ENCODE peak calls at places on chromosomes 1 and 21, in eight cellular contexts. A is CD8-positive, alpha-beta T cell; H is cardiac muscle cell; F is CD4-positive, alpha-beta T cell; K is uterus; M is prostate gland; T is CD4-positive, CD25-positive, alpha-beta regulatory T cell; C is mammary epithelial cell. E is an unnamed sample. For H3K27me3, the result is how much of the 10 kb centered on the place peaks cover.

GRCh38 chr1:19344372-19344810 is 32.3 kb downstream of the SLC66A1 start:
- DNase-seq in M (peak), A (peak), F (peak), T (peak), H (peak), C (no peak), K (peak), E (peak)

GRCh38 chr1:53593758-53594380 is 134.7 kb downstream of the DMRTB1 start:
- DNase-seq in F (no peak), A (no peak), T (no peak), K (no peak), M (no peak), H (peak), C (no peak), E (no peak)

GRCh38 chr1:239719642-239720258 is 333.4 kb downstream of the CHRM3 start:
- DNase-seq in F (no peak), H (no peak), A (no peak), T (peak), M (no peak), C (no peak), K (no peak), E (no peak)

GRCh38 chr1:148160048-148160395 is 7.9 kb upstream of the NBPF11 start:
- DNase-seq in T (no peak), M (no peak), A (no peak), H (no peak), C (no peak), K (no peak), F (no peak), E (no peak)

GRCh38 chr1:99119193-99119592 is 114.5 kb upstream of the PLPPR5 start:
- DNase-seq in K (no peak), F (no peak), C (no peak), H (no peak), A (no peak), M (no peak), T (no peak), E (no peak)

GRCh38 chr1:116268211-116268610 is 104.8 kb upstream of the ATP1A1 start:
- DNase-seq in T (peak), M (peak), C (peak), A (no peak), H (no peak), K (no peak), F (no peak), E (peak)

GRCh38 chr1:186055846-186056245 is 319.2 kb downstream of the TPR start:
- DNase-seq in K (no peak), F (no peak), C (no peak), H (no peak), A (no peak), T (no peak), M (no peak), E (no peak)

GRCh38 chr1:55568732-55569131 is 353.6 kb upstream of the USP24 start:
- DNase-seq in A (no peak), C (no peak), H (no peak), M (no peak), K (no peak), T (no peak), F (no peak), E (no peak)

GRCh38 chr1:25645641-25646400 is 29.2 kb downstream of the MAN1C1 start:
- DNase-seq in T (no peak), K (no peak), A (no peak), F (no peak), H (no peak), C (no peak), M (no peak), E (no peak)

GRCh38 chr1:29824478-29825273 is 588.4 kb downstream of the PTPRU start:
- DNase-seq in M (no peak), C (no peak), K (no peak), F (no peak), H (no peak), T (no peak), A (no peak), E (no peak)

GRCh38 chr1:33086384-33086850 is 5.5 kb downstream of the AZIN2 start:
- DNase-seq in T (peak), K (peak), F (peak), M (peak), C (peak), A (no peak), H (peak), E (peak)

GRCh38 chr1:156836892-156837291 is 20.2 kb upstream of the SH2D2A start:
- DNase-seq in M (no peak), T (no peak), F (no peak), K (no peak), H (no peak), A (no peak), C (no peak), E (no peak)

GRCh38 chr1:8970870-8971337 is 25.2 kb downstream of the CA6 start:
- DNase-seq in A (no peak), F (no peak), H (no peak), M (no peak), K (no peak), C (no peak), T (peak), E (no peak)

GRCh38 chr1:183753464-183753891 is 51.4 kb upstream of the RGL1 start:
- DNase-seq in M (no peak), H (no peak), F (no peak), T (no peak), C (peak), A (no peak), K (no peak), E (no peak)

GRCh38 chr1:41599912-41600311 is 115.4 kb upstream of the EDN2 start:
- DNase-seq in C (no peak), F (no peak), K (no peak), A (no peak), H (peak), M (no peak), T (no peak), E (peak)

GRCh38 chr1:103250441-103250861 is 142.1 kb upstream of the COL11A1 start:
- DNase-seq in A (no peak), T (no peak), F (no peak), C (no peak), K (no peak), H (no peak), M (no peak), E (peak)

GRCh38 chr1:7576946-7577657 is 194.0 kb upstream of the VAMP3 start:
- DNase-seq in F (no peak), C (no peak), T (no peak), A (no peak), H (peak), K (no peak), M (no peak), E (peak)

GRCh38 chr1:194600716-194601115 is 1414.3 kb upstream of the B3GALT2 start:
- DNase-seq in T (no peak), F (no peak), C (no peak), M (no peak), K (no peak), H (peak), A (no peak), E (no peak)

GRCh38 chr21:44905725-44906084 is 15.0 kb downstream of the ITGB2 start:
- DNase-seq in C (no peak), K (no peak), M (no peak), T (no peak), H (no peak), F (no peak), A (no peak), E (no peak)

GRCh38 chr1:94675373-94675772 is 133.8 kb upstream of the F3 start:
- DNase-seq in T (no peak), M (no peak), K (no peak), F (no peak), H (no peak), C (no peak), A (no peak), E (peak)

GRCh38 chr1:232978091-232978634 is 27.8 kb downstream of the NTPCR start:
- DNase-seq in K (no peak), T (peak), H (no peak), F (no peak), M (no peak), A (no peak), C (no peak), E (peak)

GRCh38 chr21:28903448-28903847 is 89.2 kb downstream of the LTN1 start:
- DNase-seq in A (no peak), M (no peak), C (no peak), H (no peak), K (no peak), T (no peak), F (no peak), E (no peak)

GRCh38 chr21:28904961-28905435 is 87.7 kb downstream of the LTN1 start:
- DNase-seq in K (no peak), A (no peak), M (no peak), T (no peak), F (no peak), H (no peak), C (no peak), E (no peak)

GRCh38 chr21:28908351-28908750 is 84.3 kb downstream of the LTN1 start:
- DNase-seq in A (no peak), T (no peak), M (no peak), C (no peak), F (no peak), K (no peak), H (no peak), E (no peak)

GRCh38 chr21:28906236-28906635 is 86.4 kb downstream of the LTN1 start:
- DNase-seq in H (no peak), A (no peak), F (no peak), K (no peak), C (no peak), T (no peak), M (no peak), E (no peak)

GRCh38 chr21:28906841-28907240 is 85.8 kb downstream of the LTN1 start:
- DNase-seq in F (no peak), M (no peak), K (no peak), T (no peak), C (no peak), A (no peak), H (no peak), E (no peak)
- H3K27me3 ChIP-seq in F (under half), M (under half), K (under half), T (under half), C (under half), A (under half), H (under half), E (under half)

GRCh38 chr1:38746966-38747600 is 112.5 kb downstream of the RRAGC start:
- DNase-seq in F (no peak), A (no peak), M (no peak), C (no peak), H (no peak), T (peak), K (no peak), E (no peak)

GRCh38 chr1:38746413-38746812 is 113.2 kb downstream of the RRAGC start:
- DNase-seq in T (no peak), A (no peak), K (no peak), C (no peak), F (no peak), H (no peak), M (no peak), E (no peak)

GRCh38 chr1:38745476-38746410 is 113.8 kb downstream of the RRAGC start:
- DNase-seq in F (no peak), K (no peak), T (peak), H (no peak), A (no peak), C (peak), M (no peak), E (no peak)

GRCh38 chr1:38743184-38743583 is 116.4 kb downstream of the RRAGC start:
- DNase-seq in A (no peak), M (no peak), T (no peak), K (no peak), H (no peak), F (no peak), C (no peak), E (no peak)

GRCh38 chr1:38744452-38745350 is 114.9 kb downstream of the RRAGC start:
- DNase-seq in T (no peak), H (no peak), M (no peak), F (no peak), A (no peak), C (no peak), K (no peak), E (no peak)
- H3K27me3 ChIP-seq in T (under half), H (under half), M (under half), F (under half), A (under half), C (under half), K (under half), E (under half)

GRCh38 chr1:118988186-118989005 is at the start of gene TBX15:
- DNase-seq in T (no peak), M (no peak), A (no peak), H (no peak), C (no peak), F (no peak), K (no peak), E (no peak)

GRCh38 chr1:118986291-118986838 is 1.8 kb downstream of the TBX15 start:
- DNase-seq in M (no peak), T (no peak), K (no peak), H (no peak), A (no peak), F (no peak), C (no peak), E (no peak)

GRCh38 chr1:118987431-118988185 is 535 bp downstream of the TBX15 start:
- DNase-seq in C (no peak), T (no peak), F (no peak), H (peak), M (no peak), K (no peak), A (no peak), E (peak)

GRCh38 chr1:118985611-118986290 is 2.4 kb downstream of the TBX15 start:
- DNase-seq in T (no peak), C (no peak), F (no peak), M (no peak), K (no peak), H (no peak), A (no peak), E (no peak)

GRCh38 chr1:118986839-118987430 is 1.2 kb downstream of the TBX15 start:
- DNase-seq in F (no peak), H (no peak), T (no peak), C (no peak), A (no peak), K (no peak), M (no peak), E (no peak)
- H3K27me3 ChIP-seq in F (half or more), H (half or more), T (under half), C (under half), A (under half), K (half or more), M (half or more), E (under half)

GRCh38 chr1:200027264-200027823 is at the start of gene NR5A2:
- DNase-seq in C (no peak), A (no peak), F (no peak), M (no peak), T (no peak), H (no peak), K (no peak), E (no peak)
- H3K27me3 ChIP-seq in C (under half), A (under half), F (half or more), M (under half), T (under half), H (half or more), K (under half), E (under half)

DNA sequence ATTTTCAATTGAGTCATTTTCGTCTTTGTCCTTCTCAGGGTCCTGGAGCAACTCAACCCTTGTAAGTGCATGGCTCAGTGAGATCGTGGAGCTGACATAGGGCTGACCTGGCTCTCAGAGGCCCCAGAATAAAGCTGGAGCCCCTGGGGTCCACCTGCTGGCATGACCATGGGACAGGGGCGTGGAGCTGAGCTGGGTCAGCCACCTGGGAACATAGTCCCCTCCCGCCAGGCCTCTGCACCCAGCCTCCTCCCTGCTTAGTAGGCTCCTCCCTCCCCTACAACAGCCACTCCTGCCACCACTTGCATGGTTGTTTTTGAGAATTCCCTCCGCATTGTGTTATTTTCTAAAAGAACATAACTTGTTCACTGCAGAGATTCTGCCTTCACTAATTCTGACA is 3.1 kb upstream of the RIPK4 start:
- DNase-seq in H (no peak), C (no peak), K (no peak), F (no peak), M (no peak), A (no peak), T (no peak), E (no peak)
- H3K27me3 ChIP-seq in H (half or more), C (under half), K (half or more), F (half or more), M (under half), A (under half), T (under half), E (half or more)

DNA sequence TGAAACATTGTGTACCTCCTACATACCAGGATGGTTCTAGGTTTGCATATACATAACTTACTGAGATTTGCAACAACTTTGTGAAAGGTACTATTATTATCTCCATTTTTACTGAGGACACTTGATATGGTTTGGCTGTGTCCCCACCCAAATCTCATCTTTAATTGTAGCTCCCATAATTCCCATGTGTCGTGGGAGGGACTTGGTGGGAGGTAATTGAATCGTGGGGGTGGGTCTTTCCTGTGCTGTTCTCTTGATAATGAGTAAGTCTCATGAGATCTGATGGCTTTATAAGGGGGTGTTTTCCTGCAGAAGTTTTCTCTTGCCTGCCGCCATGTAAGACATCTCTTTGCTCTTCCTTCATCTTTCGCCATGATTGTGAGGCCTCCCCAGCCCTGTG is 40.1 kb downstream of the IGSF21 start:
- DNase-seq in H (no peak), C (no peak), M (no peak), K (no peak), F (no peak), T (no peak), A (no peak), E (no peak)
- H3K27me3 ChIP-seq in H (under half), C (under half), M (under half), K (under half), F (under half), T (under half), A (under half), E (under half)

E was measured in adipocyte.